ENCODE peak calls at places on chromosome 7, in five cellular contexts. R is GM12878, F is HepG2, G is K562, L is H1. Z is an unnamed sample.

GRCh38 chr7:148882192-148882591 is 1.9 kb downstream of the EZH2 start:
- DNase-seq in R (no peak), F (no peak), G (no peak), L (no peak), Z (no peak)

GRCh38 chr7:47371733-47372368 is 210.1 kb downstream of the TNS3 start:
- DNase-seq in R (no peak), F (no peak), G (peak; percentile 58), L (no peak), Z (peak; percentile 83)

GRCh38 chr7:150451833-150452431 is 1.5 kb downstream of the GIMAP8 start:
- DNase-seq in R (no peak), F (no peak), G (no peak), L (no peak), Z (no peak)

GRCh38 chr7:33040803-33041516 is 21.6 kb downstream of the NT5C3A start:
- DNase-seq in R (peak; percentile 89), F (no peak), G (no peak), L (no peak), Z (no peak)

GRCh38 chr7:83629117-83629880 is 19.6 kb downstream of the SEMA3E start:
- DNase-seq in R (no peak), F (no peak), G (no peak), L (peak; percentile 55), Z (no peak)

GRCh38 chr7:20785211-20786048 is 1.3 kb downstream of the SP8 start:
- DNase-seq in R (no peak), F (no peak), G (no peak), L (peak; percentile 68), Z (peak; percentile 66)

GRCh38 chr7:116120839-116121238 is 89.5 kb upstream of the TES start:
- DNase-seq in R (no peak), F (no peak), G (no peak), L (no peak), Z (no peak)

GRCh38 chr7:26508917-26509316 is 217.3 kb downstream of the SNX10 start:
- DNase-seq in R (no peak), F (no peak), G (no peak), L (no peak), Z (no peak)

GRCh38 chr7:108805808-108806397 is 236.2 kb downstream of the DNAJB9 start:
- DNase-seq in R (no peak), F (peak; percentile 5), G (peak; percentile 55), L (no peak), Z (peak; percentile 25)

GRCh38 chr7:141071260-141071854 is 2.5 kb upstream of the TMEM178B start:
- DNase-seq in R (no peak), F (peak; percentile 7), G (peak; percentile 36), L (peak; percentile 86), Z (peak; percentile 91)

GRCh38 chr7:13407911-13408310 is 581.6 kb downstream of the ETV1 start:
- DNase-seq in R (no peak), F (no peak), G (no peak), L (no peak), Z (no peak)

GRCh38 chr7:143435266-143435665 is 8.0 kb upstream of the TAS2R60 start:
- DNase-seq in R (no peak), F (no peak), G (no peak), L (no peak), Z (no peak)

GRCh38 chr7:45089314-45089891 is 634 bp upstream of the NACAD start:
- DNase-seq in R (no peak), F (no peak), G (peak; percentile 90), L (peak; percentile 97), Z (peak; percentile 98)

GRCh38 chr7:28958235-28958945 is at the start of gene TRIL:
- DNase-seq in R (no peak), F (no peak), G (no peak), L (peak; percentile 78), Z (peak; percentile 91)

GRCh38 chr7:114085592-114086490 is 167.0 kb upstream of the PPP1R3A start:
- DNase-seq in R (no peak), F (no peak), G (no peak), L (no peak), Z (peak; percentile 58)

GRCh38 chr7:114085313-114085591 is 166.4 kb upstream of the PPP1R3A start:
- DNase-seq in R (no peak), F (no peak), G (no peak), L (no peak), Z (peak; percentile 26)

GRCh38 chr7:114086906-114087651 is 168.3 kb upstream of the PPP1R3A start:
- DNase-seq in R (no peak), F (no peak), G (no peak), L (peak; percentile 56), Z (peak; percentile 33)

GRCh38 chr7:114087674-114088539 is 169.1 kb upstream of the PPP1R3A start:
- DNase-seq in R (no peak), F (no peak), G (no peak), L (peak; percentile 63), Z (peak; percentile 11)

DNA sequence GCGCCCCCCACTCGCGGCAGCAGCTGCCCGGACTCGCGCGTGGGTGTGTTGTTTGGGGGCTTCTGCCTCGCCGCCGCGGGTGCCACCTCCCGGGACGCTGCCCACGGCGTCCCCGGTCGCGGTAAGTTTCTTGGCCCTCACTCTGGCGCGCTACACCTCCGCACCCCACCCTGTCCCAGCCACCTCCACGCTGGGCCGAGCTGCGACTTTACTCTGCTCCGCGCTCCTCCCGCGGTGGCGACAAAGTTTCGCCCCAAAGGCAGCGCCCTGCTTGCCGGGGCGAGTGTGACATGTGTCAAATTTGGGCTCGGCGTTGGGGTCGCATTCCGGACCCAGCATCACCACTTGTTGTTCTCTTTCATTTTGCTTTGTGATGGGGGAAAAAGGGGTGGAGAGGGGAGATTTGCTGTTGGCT is 167.7 kb upstream of the PPP1R3A start:
- DNase-seq in R (no peak), F (no peak), G (no peak), L (peak; percentile 51), Z (no peak)
- TF ChIP-seq CHD2 in R (no peak), F (no peak), G (no peak), L (no peak), Z (no peak)

DNA sequence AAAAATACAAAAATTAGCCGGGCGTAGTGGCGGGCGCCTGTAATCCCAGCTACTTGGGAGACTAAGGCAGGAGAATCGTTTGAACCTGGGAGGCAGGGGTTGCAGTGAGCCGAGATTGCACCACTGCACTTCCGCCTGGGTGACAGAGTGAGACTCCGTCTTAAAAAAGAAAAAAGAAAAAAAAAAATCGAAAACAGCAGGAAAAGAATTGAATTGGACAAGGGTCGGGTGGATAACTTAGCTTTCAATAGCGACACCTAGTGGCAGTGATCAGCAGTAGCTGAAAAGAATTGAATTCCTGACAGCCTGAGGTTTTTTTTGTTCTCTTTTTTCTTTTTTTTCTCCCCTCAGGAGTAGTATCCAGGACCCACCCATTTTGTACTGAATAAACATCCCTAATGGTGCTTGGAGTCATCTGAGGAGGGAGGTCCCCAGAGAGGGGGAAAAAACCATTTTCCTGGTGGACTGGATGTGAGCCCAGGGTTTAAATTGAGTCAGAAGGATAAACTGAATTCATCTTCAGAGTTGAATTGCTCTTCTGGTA is 55.1 kb downstream of the CYCS start:
- DNase-seq in R (no peak), F (peak; percentile 64), G (peak; percentile 74), L (peak; percentile 53), Z (peak; percentile 83)
- TF ChIP-seq YY1 in R (no peak), F (no peak), G (no peak), L (no peak), Z (peak; percentile 31)

DNA sequence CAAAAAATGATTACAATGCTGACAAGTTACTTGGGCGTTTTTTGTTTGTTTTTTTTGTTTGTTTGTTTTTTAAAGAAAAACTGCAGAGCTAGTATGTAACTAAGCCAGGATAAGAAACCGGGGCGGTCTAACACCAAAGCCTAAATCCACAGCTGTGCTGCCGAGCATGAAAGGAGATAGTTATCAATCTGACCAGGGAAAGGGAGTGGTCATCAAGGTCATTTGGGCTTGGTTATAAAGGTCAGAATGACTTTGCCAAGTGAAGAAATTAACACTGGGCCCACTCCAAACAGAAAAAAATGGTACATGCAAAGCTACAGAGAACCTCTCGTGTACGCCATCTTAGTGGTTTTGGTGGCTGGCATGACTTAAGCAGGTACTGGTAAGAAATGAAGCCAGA is 104.7 kb downstream of the SRPK2 start:
- DNase-seq in R (no peak), F (no peak), G (peak; percentile 55), L (no peak), Z (no peak)
- TF ChIP-seq CHD2 in R (no peak), F (no peak), G (no peak), L (no peak), Z (no peak)

GRCh38 chr7:41699532-41699931 is 3.4 kb downstream of the INHBA start:
- DNase-seq in R (no peak), F (no peak), G (no peak), L (peak; percentile 55), Z (no peak)
- TF ChIP-seq YY1 in R (no peak), F (no peak), G (no peak), L (no peak), Z (no peak)

DNA sequence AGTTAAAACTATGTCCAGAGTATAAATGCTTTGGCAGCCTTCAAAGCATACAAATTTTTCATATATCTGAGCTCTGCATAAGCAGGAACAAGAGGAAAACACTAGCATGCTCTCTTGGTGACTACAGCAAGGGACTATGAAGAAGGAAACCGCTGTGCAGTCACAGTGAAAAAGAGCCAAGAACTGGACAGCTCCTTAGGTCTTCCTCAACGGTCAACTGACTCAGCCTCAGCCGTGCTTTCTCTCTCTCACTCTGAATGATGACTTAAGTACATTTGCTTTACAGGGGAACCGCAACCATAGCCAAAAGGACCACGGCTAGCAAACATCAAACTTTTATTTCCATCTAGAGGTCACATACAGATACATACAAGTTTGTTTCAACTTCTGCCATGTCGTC is 69.9 kb downstream of the HYCC1 start:
- DNase-seq in R (no peak), F (no peak), G (no peak), L (no peak), Z (no peak)
- TF ChIP-seq CHD2 in R (no peak), F (no peak), G (no peak), L (no peak), Z (no peak)

GRCh38 chr7:10802526-10802925 is 171.1 kb upstream of the PHF14 start:
- DNase-seq in R (no peak), F (no peak), G (no peak), L (no peak), Z (no peak)
- TF ChIP-seq YY1 in R (no peak), F (no peak), G (no peak), L (no peak), Z (no peak)

GRCh38 chr7:2886900-2887299 is 42.8 kb upstream of the GNA12 start:
- DNase-seq in R (no peak), F (peak; percentile 66), G (peak; percentile 69), L (no peak), Z (peak; percentile 91)
- TF ChIP-seq CHD2 in R (no peak), F (no peak), G (no peak), L (no peak), Z (no peak)

DNA sequence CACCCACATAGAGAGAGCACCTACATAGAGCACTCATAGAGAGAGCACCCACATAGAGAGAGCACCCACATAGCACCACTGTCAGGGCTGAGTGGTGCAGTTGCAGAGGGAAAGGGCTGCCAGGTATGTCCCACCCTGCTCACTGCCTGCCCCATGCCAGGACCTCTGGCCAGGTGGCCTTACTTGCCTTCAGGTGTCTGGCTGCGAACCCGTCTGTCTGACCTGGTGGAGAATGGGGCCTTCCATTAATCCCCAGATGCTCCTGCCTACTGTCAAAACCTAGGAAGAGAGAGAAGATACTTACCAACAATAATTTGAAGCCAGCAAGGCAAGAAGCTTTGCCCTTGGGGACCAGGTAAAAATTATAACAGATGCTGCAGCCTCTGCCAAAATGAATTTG is 51.1 kb downstream of the INSIG1 start:
- DNase-seq in R (no peak), F (no peak), G (no peak), L (no peak), Z (peak; percentile 41)
- TF ChIP-seq YY1 in R (no peak), F (no peak), G (no peak), L (no peak), Z (no peak)

Z was measured in SK-N-SH.